ENCODE peak calls at places on chromosome 14, in four cellular contexts. One of them, this sample, is unnamed.

GRCh38 chr14:37616853-37617252 is 21.4 kb downstream of the TTC6 start:
- DNase-seq in epithelial cell of esophagus: no peak
- DNase-seq in cardiac muscle cell: no peak
- DNase-seq in left cardiac atrium: no peak
- DNase-seq in this sample: no peak

GRCh38 chr14:20608383-20609095 is 17.4 kb upstream of the RNASE12 start:
- DNase-seq in epithelial cell of esophagus: no peak
- DNase-seq in cardiac muscle cell: no peak
- DNase-seq in left cardiac atrium: no peak
- DNase-seq in this sample: no peak

GRCh38 chr14:24425704-24426103 is 3.8 kb downstream of the CBLN3 start:
- DNase-seq in epithelial cell of esophagus: peak; percentile 89
- DNase-seq in cardiac muscle cell: peak; percentile 91
- DNase-seq in left cardiac atrium: no peak
- DNase-seq in this sample: no peak

GRCh38 chr14:79483472-79483871 is 727.8 kb downstream of the DIO2 start:
- DNase-seq in epithelial cell of esophagus: peak; percentile 7
- DNase-seq in cardiac muscle cell: peak; percentile 5
- DNase-seq in left cardiac atrium: no peak
- DNase-seq in this sample: no peak

GRCh38 chr14:101584049-101584859 is 23.0 kb downstream of the DIO3 start:
- DNase-seq in epithelial cell of esophagus: no peak
- DNase-seq in cardiac muscle cell: peak; percentile 77
- DNase-seq in left cardiac atrium: no peak
- DNase-seq in this sample: no peak

GRCh38 chr14:35821546-35822411 is 4.4 kb upstream of the BRMS1L start:
- DNase-seq in epithelial cell of esophagus: peak; percentile 68
- DNase-seq in cardiac muscle cell: peak; percentile 62
- DNase-seq in left cardiac atrium: no peak
- DNase-seq in this sample: no peak

GRCh38 chr14:57383125-57383524 is 7.3 kb upstream of the NAA30 start:
- DNase-seq in epithelial cell of esophagus: no peak
- DNase-seq in cardiac muscle cell: no peak
- DNase-seq in left cardiac atrium: no peak
- DNase-seq in this sample: no peak

GRCh38 chr14:69879175-69880047 is at the start of gene SMOC1:
- DNase-seq in epithelial cell of esophagus: peak; percentile 85
- DNase-seq in cardiac muscle cell: peak; percentile 34
- DNase-seq in left cardiac atrium: peak; percentile 88
- DNase-seq in this sample: no peak

GRCh38 chr14:103703433-103704385 is 11.5 kb downstream of the XRCC3 start:
- DNase-seq in epithelial cell of esophagus: no peak
- DNase-seq in cardiac muscle cell: no peak
- DNase-seq in left cardiac atrium: no peak
- DNase-seq in this sample: no peak

GRCh38 chr14:95155044-95155443 is 2.3 kb downstream of the DICER1 start:
- DNase-seq in epithelial cell of esophagus: no peak
- DNase-seq in cardiac muscle cell: no peak
- DNase-seq in left cardiac atrium: no peak
- DNase-seq in this sample: no peak

GRCh38 chr14:91835920-91836843 is 31.2 kb downstream of the TC2N start:
- DNase-seq in epithelial cell of esophagus: peak; percentile 91
- DNase-seq in cardiac muscle cell: peak; percentile 36
- DNase-seq in left cardiac atrium: peak; percentile 64
- DNase-seq in this sample: peak; percentile 68

GRCh38 chr14:75917322-75918251 is 64.2 kb downstream of the TGFB3 start:
- DNase-seq in epithelial cell of esophagus: no peak
- DNase-seq in cardiac muscle cell: no peak
- DNase-seq in left cardiac atrium: no peak
- DNase-seq in this sample: no peak

GRCh38 chr14:78530078-78530477 is 359.9 kb downstream of the NRXN3 start:
- DNase-seq in epithelial cell of esophagus: peak; percentile 45
- DNase-seq in cardiac muscle cell: peak; percentile 2
- DNase-seq in left cardiac atrium: no peak
- DNase-seq in this sample: no peak

This sample was measured in ovary.